ENCODE peak calls at places on chromosome 19, in six cellular contexts. H is GM12878, P is HCT116, V is SK-N-SH, W is HepG2, L is K562. I is an unnamed sample.

GRCh38 chr19:40006273-40006691 is 9.4 kb downstream of the ZNF546 start:
- DNase-seq in H (no peak), P (no peak), V (no peak), W (no peak), L (peak; percentile 86), I (no peak)

GRCh38 chr19:29378126-29378525 is 147.7 kb upstream of the VSTM2B start:
- DNase-seq in H (no peak), P (no peak), V (no peak), W (no peak), L (no peak), I (no peak)

GRCh38 chr19:49441210-49441959 is at the start of gene SLC17A7:
- DNase-seq in H (no peak), P (no peak), V (peak; percentile 85), W (no peak), L (peak; percentile 74), I (peak; percentile 90)

GRCh38 chr19:35039881-35040456 is 1.6 kb upstream of the HPN start:
- DNase-seq in H (no peak), P (no peak), V (no peak), W (peak; percentile 70), L (no peak), I (peak; percentile 52)

GRCh38 chr19:4889034-4889825 is 13.5 kb downstream of the ARRDC5 start:
- DNase-seq in H (no peak), P (no peak), V (no peak), W (no peak), L (peak; percentile 16), I (no peak)

GRCh38 chr19:39407644-39408391 is 1.2 kb downstream of the ZFP36 start:
- DNase-seq in H (no peak), P (no peak), V (no peak), W (no peak), L (peak; percentile 50), I (peak; percentile 59)

GRCh38 chr19:38597075-38597474 is 20.7 kb downstream of the MAP4K1 start:
- DNase-seq in H (no peak), P (no peak), V (no peak), W (no peak), L (peak; percentile 29), I (peak; percentile 35)

GRCh38 chr19:7665076-7665475 is 3.8 kb upstream of the RETN start:
- DNase-seq in H (no peak), P (no peak), V (no peak), W (no peak), L (no peak), I (no peak)

GRCh38 chr19:49889687-49890348 is 6.9 kb downstream of the IL4I1 start:
- DNase-seq in H (no peak), P (peak; percentile 53), V (peak; percentile 82), W (no peak), L (peak; percentile 95), I (peak; percentile 94)

GRCh38 chr19:43765109-43765876 is 10.5 kb upstream of the SMG9 start:
- DNase-seq in H (peak; percentile 95), P (peak; percentile 93), V (no peak), W (peak; percentile 30), L (peak; percentile 80), I (no peak)

GRCh38 chr19:29045708-29046107 is 167.2 kb downstream of the UQCRFS1 start:
- DNase-seq in H (no peak), P (no peak), V (no peak), W (no peak), L (no peak), I (no peak)

GRCh38 chr19:4866595-4867424 is 657 bp downstream of the PLIN3 start:
- DNase-seq in H (no peak), P (no peak), V (peak; percentile 44), W (peak; percentile 34), L (peak; percentile 71), I (peak; percentile 79)

GRCh38 chr19:37966211-37967072 is 59.4 kb downstream of the SIPA1L3 start:
- DNase-seq in H (no peak), P (no peak), V (no peak), W (no peak), L (no peak), I (no peak)

GRCh38 chr19:3154957-3155736 is 19.3 kb downstream of the GNA15 start:
- DNase-seq in H (peak; percentile 88), P (peak; percentile 16), V (peak; percentile 66), W (peak; percentile 50), L (peak; percentile 97), I (no peak)

GRCh38 chr19:7605490-7606222 is 10.0 kb downstream of the CAMSAP3 start:
- DNase-seq in H (peak; percentile 9), P (peak; percentile 79), V (peak; percentile 78), W (peak; percentile 57), L (peak; percentile 98), I (peak; percentile 91)

GRCh38 chr19:12873891-12874745 is 7.1 kb downstream of the DNASE2 start:
- DNase-seq in H (no peak), P (no peak), V (peak; percentile 30), W (no peak), L (no peak), I (peak; percentile 43)

GRCh38 chr19:4380254-4380727 is 20.1 kb downstream of the SH3GL1 start:
- DNase-seq in H (no peak), P (no peak), V (peak; percentile 29), W (no peak), L (no peak), I (no peak)

GRCh38 chr19:56348289-56348877 is 33.7 kb upstream of the ZSCAN5A start:
- DNase-seq in H (no peak), P (peak; percentile 22), V (peak; percentile 24), W (no peak), L (peak; percentile 68), I (peak; percentile 67)

GRCh38 chr19:48006762-48007161 is 12.3 kb downstream of the ELSPBP1 start:
- DNase-seq in H (no peak), P (peak; percentile 32), V (no peak), W (peak; percentile 15), L (peak; percentile 43), I (peak; percentile 83)

GRCh38 chr19:35211545-35212230 is 16.9 kb downstream of the FAM187B start:
- DNase-seq in H (no peak), P (no peak), V (no peak), W (peak; percentile 13), L (no peak), I (no peak)

GRCh38 chr19:16887353-16888265 is 1.2 kb upstream of the F2RL3 start:
- DNase-seq in H (no peak), P (no peak), V (no peak), W (no peak), L (peak; percentile 92), I (no peak)

GRCh38 chr19:6199240-6199983 is 63.9 kb downstream of the ACSBG2 start:
- DNase-seq in H (peak; percentile 95), P (peak; percentile 97), V (peak; percentile 100), W (peak; percentile 99), L (peak; percentile 99), I (peak; percentile 98)

GRCh38 chr19:41876847-41877489 is at the start of gene CD79A:
- DNase-seq in H (peak; percentile 92), P (no peak), V (no peak), W (no peak), L (no peak), I (no peak)

DNA sequence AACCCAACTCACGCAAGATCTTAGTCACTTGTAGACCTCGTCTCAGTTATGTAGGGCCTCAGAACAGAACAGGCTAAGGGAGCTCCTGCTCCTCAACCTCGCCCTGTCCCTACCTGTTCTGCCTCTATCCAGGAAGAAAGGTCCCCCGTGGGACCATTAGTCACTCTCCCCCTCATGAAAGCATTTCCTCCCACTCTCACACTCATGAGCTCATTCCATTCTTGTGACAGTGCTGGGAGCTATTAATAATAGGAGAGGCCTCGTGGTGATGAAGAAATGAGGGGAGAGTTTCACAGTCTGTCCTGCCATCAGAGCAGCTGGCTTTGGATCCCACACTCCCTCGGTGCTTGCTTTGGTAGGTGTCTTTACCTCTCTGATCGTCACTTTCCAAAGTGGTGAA is 10.2 kb downstream of the PPP2R1A start:
- DNase-seq in H (no peak), P (no peak), V (no peak), W (no peak), L (no peak), I (no peak)
- TF ChIP-seq REST in H (no peak), P (no peak), V (no peak), W (no peak), L (no peak), I (no peak)

GRCh38 chr19:15589760-15590451 is 25.1 kb upstream of the CYP4F8 start:
- DNase-seq in H (no peak), P (no peak), V (no peak), W (no peak), L (no peak), I (no peak)

GRCh38 chr19:15584095-15584494 is 30.9 kb upstream of the CYP4F8 start:
- DNase-seq in H (no peak), P (no peak), V (no peak), W (no peak), L (no peak), I (no peak)

GRCh38 chr19:15583346-15583745 is 31.7 kb upstream of the CYP4F8 start:
- DNase-seq in H (no peak), P (no peak), V (no peak), W (no peak), L (no peak), I (no peak)

GRCh38 chr19:15587663-15588062 is 27.4 kb upstream of the CYP4F8 start:
- DNase-seq in H (no peak), P (no peak), V (no peak), W (no peak), L (no peak), I (no peak)

GRCh38 chr19:15584541-15585115 is 30.4 kb upstream of the CYP4F8 start:
- DNase-seq in H (no peak), P (peak; percentile 67), V (peak; percentile 84), W (peak; percentile 74), L (peak; percentile 82), I (peak; percentile 91)
- H2AFZ ChIP-seq in H (no peak overlapping the region), P (no peak overlapping the region), V (peak overlapping the region; percentile 16), W (no peak overlapping the region), L (no peak overlapping the region), I (peak overlapping the region; percentile 81)

DNA sequence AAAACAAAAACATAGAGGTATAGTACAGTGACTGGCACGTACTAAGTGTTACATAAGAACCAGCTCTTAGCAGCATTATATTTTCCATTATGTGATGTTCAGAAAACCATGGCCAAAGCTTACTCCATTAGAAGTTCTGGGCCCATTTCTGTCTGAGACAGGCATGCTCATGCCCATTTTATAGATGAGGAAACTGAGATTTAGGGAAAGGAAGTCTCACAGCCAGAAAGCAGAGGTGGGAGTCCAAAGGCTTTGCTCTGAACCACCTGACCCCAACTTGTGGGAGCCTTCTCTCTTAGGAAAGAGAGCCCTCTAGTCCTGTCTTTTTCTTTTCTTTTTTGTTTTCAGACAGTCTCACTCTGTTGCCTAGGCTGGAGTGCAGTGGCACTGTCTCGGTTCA is 2.3 kb downstream of the AP2S1 start:
- DNase-seq in H (no peak), P (no peak), V (no peak), W (no peak), L (no peak), I (no peak)
- TF ChIP-seq REST in H (no peak), P (no peak), V (no peak), W (no peak), L (no peak), I (no peak)

DNA sequence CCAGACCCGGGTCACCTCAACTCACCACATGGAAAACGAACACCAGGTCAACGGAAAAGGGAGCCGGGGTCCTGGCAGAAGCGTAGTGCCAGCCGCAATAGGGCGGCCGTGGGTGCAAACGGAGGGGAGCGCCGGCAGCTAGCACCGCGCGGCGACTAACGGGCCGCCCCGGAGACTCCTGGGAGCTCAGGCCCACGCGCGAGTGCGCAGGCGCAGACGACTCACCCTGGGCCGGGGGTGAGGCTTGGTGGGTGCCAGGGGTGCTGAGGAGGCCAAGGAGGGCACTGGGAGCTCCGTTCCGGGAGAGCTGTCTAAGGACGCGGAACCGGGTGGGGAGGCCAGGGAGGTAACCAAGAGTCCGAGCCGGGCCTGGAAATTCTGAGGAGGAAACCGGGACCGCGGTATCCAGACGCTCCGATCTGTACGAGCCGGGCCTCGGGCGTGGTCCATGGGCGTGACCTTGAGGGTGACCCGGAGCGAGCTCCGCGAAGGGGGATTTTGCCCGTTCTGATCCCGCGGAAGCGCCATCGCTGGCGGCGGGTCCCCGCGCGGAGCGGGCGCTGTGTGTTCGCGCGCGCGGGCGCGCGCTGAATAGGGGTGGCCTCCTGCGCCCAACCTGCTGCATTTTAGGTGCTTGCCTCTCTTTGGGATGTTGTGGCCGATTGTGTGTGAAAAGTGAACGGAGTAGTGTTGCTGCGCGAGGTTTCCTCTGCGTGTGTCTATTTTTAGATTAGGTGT is at the start of gene ZNF382:
- DNase-seq in H (peak; percentile 17), P (no peak), V (peak; percentile 99), W (peak; percentile 63), L (no peak), I (peak; percentile 63)
- H2AFZ ChIP-seq in H (peak within 1 kb of the TSS; percentile 78), P (no peak within 1 kb of the TSS), V (peak within 1 kb of the TSS; percentile 82), W (peak within 1 kb of the TSS; percentile 80), L (no peak within 1 kb of the TSS), I (peak within 1 kb of the TSS; percentile 98)

I was measured in GM23338.